ENCODE peak calls at places on chromosomes 1 and 21, in seven cellular contexts. W, S, Z, X, L, J and A are unnamed samples.

GRCh38 chr21:35048183-35048601 is 910 bp downstream of the RUNX1 start:
- DNase-seq in Z (no peak), W (no peak), L (no peak), S (peak; percentile 17), X (no peak), J (no peak), A (no peak)

GRCh38 chr1:178528963-178529355 is 16.1 kb downstream of the TEX35 start:
- DNase-seq in S (no peak), Z (no peak), L (no peak), J (no peak), W (no peak), X (no peak), A (no peak)

GRCh38 chr1:229273507-229274232 is 2.8 kb downstream of the RAB4A start:
- DNase-seq in W (no peak), J (no peak), S (no peak), X (no peak), Z (no peak), L (no peak), A (no peak)

GRCh38 chr1:35506960-35507901 is 50.0 kb downstream of the KIAA0319L start:
- DNase-seq in Z (no peak), L (no peak), X (no peak), J (no peak), S (no peak), W (no peak), A (no peak)

GRCh38 chr1:184258525-184258924 is 128.3 kb upstream of the C1orf21 start:
- DNase-seq in W (no peak), L (no peak), X (no peak), Z (no peak), J (no peak), S (no peak), A (no peak)

GRCh38 chr1:215076312-215076711 is 6.2 kb upstream of the KCNK2 start:
- DNase-seq in S (no peak), W (no peak), X (no peak), L (no peak), J (no peak), Z (no peak), A (no peak)

GRCh38 chr1:109206324-109206723 is 7.4 kb upstream of the SARS1 start:
- DNase-seq in J (no peak), X (no peak), W (no peak), Z (no peak), S (no peak), L (no peak), A (no peak)

GRCh38 chr1:12677565-12677964 is 33.7 kb downstream of the AADACL4 start:
- DNase-seq in W (no peak), X (no peak), S (no peak), J (no peak), Z (peak; percentile 24), L (no peak), A (no peak)